ENCODE peak calls at places on chromosomes 4 and X, in eight cellular contexts. K is T-helper 9 cell; Y is H7; V is A549; P is adrenal gland; X is osteocyte; W is kidney glomerular epithelial cell; D is effector CD4-positive, alpha-beta T cell. I is an unnamed sample.

GRCh38 chr4:113756005-113756410 is 5.5 kb downstream of the CAMK2D start:
- DNase-seq in P (no peak), Y (no peak), D (no peak), V (no peak), X (no peak), W (peak), K (no peak), I (peak)

GRCh38 chrX:151789179-151789800 is 54.7 kb downstream of the CNGA2 start:
- DNase-seq in X (peak), Y (no peak), W (no peak), V (peak), D (no peak), K (no peak), P (peak), I (no peak)

GRCh38 chrX:44954562-44954961 is 81.6 kb downstream of the KDM6A start:
- DNase-seq in P (no peak), D (no peak), X (no peak), V (no peak), K (no peak), Y (no peak), W (no peak), I (peak)

GRCh38 chr4:7006411-7006810 is 36.8 kb upstream of the TADA2B start:
- DNase-seq in Y (no peak), V (no peak), D (no peak), W (no peak), K (no peak), P (no peak), X (no peak), I (no peak)

GRCh38 chr4:7415927-7416686 is 18.6 kb downstream of the PSAPL1 start:
- DNase-seq in W (no peak), Y (peak), K (no peak), X (peak), P (no peak), D (no peak), V (no peak), I (no peak)

GRCh38 chrX:26915064-26915463 is 548.1 kb downstream of the PPP4R3C start:
- DNase-seq in W (no peak), X (no peak), Y (no peak), D (no peak), P (no peak), V (no peak), K (no peak), I (peak)

GRCh38 chr4:56723201-56723605 is 42.1 kb upstream of the HOPX start:
- DNase-seq in V (no peak), Y (no peak), P (no peak), K (no peak), D (no peak), X (no peak), W (no peak), I (no peak)

GRCh38 chr4:153522800-153523089 is 56.6 kb downstream of the TMEM131L start:
- DNase-seq in K (peak), P (no peak), Y (no peak), X (no peak), W (no peak), D (peak), V (no peak), I (no peak)

GRCh38 chrX:112901821-112902732 is 61.4 kb upstream of the AMOT start:
- DNase-seq in D (no peak), V (no peak), Y (no peak), K (no peak), X (no peak), P (no peak), W (peak), I (no peak)

GRCh38 chr4:845836-846251 is 19.9 kb upstream of the CPLX1 start:
- DNase-seq in D (no peak), X (no peak), V (no peak), P (peak), Y (no peak), K (no peak), W (no peak), I (no peak)

GRCh38 chrX:23008431-23009099 is 8.8 kb downstream of the DDX53 start:
- DNase-seq in Y (peak), X (no peak), K (no peak), W (peak), D (no peak), P (no peak), V (peak), I (no peak)

I was measured in pulmonary artery endothelial cell.